ENCODE peak calls at places on chromosomes 2 and 18, in five cellular contexts. D is H9, C is H1, Y is neuronal stem cell, V is mesenchymal stem cell. T is an unnamed sample.

GRCh38 chr2:75560768-75561565 is at the start of gene EVA1A:
- DNase-seq in D (peak), C (peak), Y (peak), V (peak), T (peak)

GRCh38 chr18:36128907-36129299 is 237 bp downstream of the SLC39A6 start:
- DNase-seq in D (no peak), C (no peak), Y (no peak), V (no peak), T (no peak)

GRCh38 chr2:192195548-192196418 is 1.1 kb upstream of the TMEFF2 start:
- DNase-seq in D (peak), C (no peak), Y (peak), V (peak), T (peak)

GRCh38 chr18:56542488-56542887 is 95.9 kb downstream of the TXNL1 start:
- DNase-seq in D (no peak), C (no peak), Y (no peak), V (no peak), T (no peak)

GRCh38 chr18:57837917-57838548 is 34.9 kb upstream of the ATP8B1 start:
- DNase-seq in D (no peak), C (no peak), Y (no peak), V (no peak), T (no peak)

GRCh38 chr2:6139916-6140315 is 447.7 kb downstream of the SOX11 start:
- DNase-seq in D (no peak), C (no peak), Y (no peak), V (no peak), T (no peak)

GRCh38 chr18:55314031-55314430 is 274.0 kb downstream of the TCF4 start:
- DNase-seq in D (no peak), C (no peak), Y (no peak), V (no peak), T (no peak)

GRCh38 chr2:74105413-74105812 is 42.3 kb downstream of the BOLA3 start:
- DNase-seq in D (peak), C (no peak), Y (no peak), V (no peak), T (no peak)

GRCh38 chr2:166417669-166418068 is 41.9 kb upstream of the SCN9A start:
- DNase-seq in D (no peak), C (no peak), Y (no peak), V (peak), T (no peak)

GRCh38 chr2:215784371-215784783 is 229.0 kb downstream of the MREG start:
- DNase-seq in D (no peak), C (no peak), Y (no peak), V (peak), T (peak)

GRCh38 chr2:11405599-11406491 is 60.1 kb downstream of the E2F6 start:
- DNase-seq in D (no peak), C (no peak), Y (no peak), V (no peak), T (no peak)

GRCh38 chr2:2762166-2762897 is 431.3 kb upstream of the MYT1L start:
- DNase-seq in D (no peak), C (no peak), Y (no peak), V (no peak), T (no peak)

GRCh38 chr2:8039732-8040131 is 642.1 kb upstream of the ID2 start:
- DNase-seq in D (no peak), C (no peak), Y (no peak), V (no peak), T (no peak)

GRCh38 chr2:241897231-241897916 is 27.8 kb downstream of the RTP5 start:
- DNase-seq in D (peak), C (no peak), Y (no peak), V (no peak), T (no peak)

GRCh38 chr2:226705133-226705886 is 94.3 kb downstream of the IRS1 start:
- DNase-seq in D (no peak), C (no peak), Y (no peak), V (no peak), T (no peak)

GRCh38 chr2:165902929-165903328 is 50.6 kb downstream of the TTC21B start:
- DNase-seq in D (no peak), C (no peak), Y (no peak), V (peak), T (no peak)

GRCh38 chr2:237296756-237297155 is 117.2 kb downstream of the COL6A3 start:
- DNase-seq in D (no peak), C (no peak), Y (no peak), V (peak), T (no peak)
- H3K27ac ChIP-seq in D (no peak), C (no peak), Y (no peak), V (peak), T (peak)

DNA sequence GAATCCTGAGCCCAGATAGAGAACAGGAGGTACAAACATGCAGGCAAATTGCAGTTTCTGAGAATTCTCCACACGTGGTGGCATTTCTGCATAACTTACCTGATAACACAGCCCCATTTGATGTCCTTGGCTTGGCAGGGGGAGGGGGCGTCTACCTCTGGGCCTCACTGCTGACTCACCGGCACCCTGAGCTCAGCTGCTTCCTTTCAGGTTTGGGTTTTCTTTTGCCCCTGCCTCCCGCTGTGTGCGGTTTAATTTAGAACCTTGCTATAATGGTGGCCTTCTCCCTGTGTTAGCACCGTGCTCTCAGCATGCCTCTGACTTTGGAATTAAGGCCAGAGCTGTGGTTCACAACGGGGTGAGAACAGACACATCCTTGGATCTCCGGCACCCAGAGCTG is 4.4 kb downstream of the CTIF start:
- DNase-seq in D (peak), C (no peak), Y (no peak), V (no peak), T (no peak)
- H2BK12ac ChIP-seq in D (no peak), C (peak), Y (no peak), V (no peak), T (peak)

GRCh38 chr18:74289137-74289536 is 2.6 kb downstream of the CYB5A start:
- DNase-seq in D (no peak), C (no peak), Y (no peak), V (peak), T (peak)
- H2BK5ac ChIP-seq in D (no peak), C (peak), Y (no peak), V (no peak), T (no peak)

DNA sequence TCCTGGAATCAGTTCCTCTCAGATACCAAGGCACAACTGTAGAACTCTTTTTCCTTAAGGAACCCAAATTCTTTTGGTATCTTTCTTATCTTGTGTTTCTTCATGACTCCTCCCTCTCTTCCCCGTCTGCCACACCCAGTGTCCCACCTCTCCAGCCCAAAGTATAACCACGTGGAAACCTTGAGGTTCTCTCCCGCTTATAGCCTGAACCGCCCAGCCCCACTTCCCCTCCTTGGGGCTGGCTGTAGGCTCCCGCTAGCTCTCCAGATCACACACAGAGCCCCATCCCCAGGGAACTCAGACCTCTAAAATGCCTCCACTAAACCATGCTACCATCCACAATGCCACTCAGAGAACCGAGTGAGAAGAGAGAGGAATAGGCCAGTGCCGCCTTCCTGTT is 87.5 kb downstream of the MAPRE2 start:
- DNase-seq in D (no peak), C (no peak), Y (no peak), V (no peak), T (no peak)
- H3K27ac ChIP-seq in D (no peak), C (no peak), Y (no peak), V (no peak), T (no peak)

GRCh38 chr2:214130115-214130514 is 280.7 kb upstream of the VWC2L start:
- DNase-seq in D (no peak), C (no peak), Y (no peak), V (no peak), T (no peak)

GRCh38 chr2:214127178-214127970 is 283.5 kb upstream of the VWC2L start:
- DNase-seq in D (no peak), C (no peak), Y (no peak), V (peak), T (no peak)

GRCh38 chr2:214126135-214126534 is 284.7 kb upstream of the VWC2L start:
- DNase-seq in D (no peak), C (no peak), Y (no peak), V (peak), T (no peak)

DNA sequence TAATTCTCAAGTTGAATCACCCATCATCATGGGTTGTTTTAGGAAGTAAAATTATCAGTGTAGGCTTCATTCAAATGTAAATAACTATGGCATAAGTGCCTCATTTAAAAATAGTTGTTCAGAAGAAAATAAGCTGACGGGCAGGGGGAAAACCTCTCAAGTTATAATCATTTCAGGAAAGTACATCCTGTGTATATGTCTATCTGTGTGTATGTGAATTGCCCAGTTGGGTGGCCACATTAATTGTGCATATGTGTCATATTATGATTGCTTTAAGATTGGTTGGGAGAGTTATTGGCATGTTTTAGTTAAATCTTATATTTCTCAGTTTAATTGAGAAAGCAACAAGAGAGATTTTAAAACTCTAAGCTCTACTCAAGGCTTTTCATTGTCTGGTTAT is 282.8 kb upstream of the VWC2L start:
- DNase-seq in D (no peak), C (no peak), Y (no peak), V (no peak), T (no peak)
- H2BK12ac ChIP-seq in D (no peak), C (no peak), Y (no peak), V (no peak), T (no peak)

DNA sequence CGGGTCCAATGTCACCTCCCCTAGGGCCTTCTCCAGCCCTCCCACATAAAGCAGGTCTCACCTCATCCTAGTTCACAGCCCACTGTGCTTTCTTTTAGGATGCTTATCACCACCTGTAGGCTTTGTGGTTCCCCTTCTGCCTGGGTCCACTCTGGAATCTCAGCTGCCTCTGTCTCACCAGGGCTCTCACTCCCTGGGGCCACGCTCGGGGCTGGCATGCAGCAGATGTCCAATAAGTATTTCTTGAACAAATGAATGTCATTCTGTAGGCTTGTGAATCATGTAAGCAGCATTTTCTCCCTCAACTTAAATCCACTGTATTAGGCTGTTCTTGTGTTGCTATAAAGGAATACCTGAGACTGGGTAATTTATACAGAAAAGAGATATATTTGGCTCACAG is 4.3 kb upstream of the SH3BP4 start:
- DNase-seq in D (no peak), C (no peak), Y (no peak), V (no peak), T (peak)
- H2BK5ac ChIP-seq in D (no peak), C (no peak), Y (no peak), V (no peak), T (no peak)

DNA sequence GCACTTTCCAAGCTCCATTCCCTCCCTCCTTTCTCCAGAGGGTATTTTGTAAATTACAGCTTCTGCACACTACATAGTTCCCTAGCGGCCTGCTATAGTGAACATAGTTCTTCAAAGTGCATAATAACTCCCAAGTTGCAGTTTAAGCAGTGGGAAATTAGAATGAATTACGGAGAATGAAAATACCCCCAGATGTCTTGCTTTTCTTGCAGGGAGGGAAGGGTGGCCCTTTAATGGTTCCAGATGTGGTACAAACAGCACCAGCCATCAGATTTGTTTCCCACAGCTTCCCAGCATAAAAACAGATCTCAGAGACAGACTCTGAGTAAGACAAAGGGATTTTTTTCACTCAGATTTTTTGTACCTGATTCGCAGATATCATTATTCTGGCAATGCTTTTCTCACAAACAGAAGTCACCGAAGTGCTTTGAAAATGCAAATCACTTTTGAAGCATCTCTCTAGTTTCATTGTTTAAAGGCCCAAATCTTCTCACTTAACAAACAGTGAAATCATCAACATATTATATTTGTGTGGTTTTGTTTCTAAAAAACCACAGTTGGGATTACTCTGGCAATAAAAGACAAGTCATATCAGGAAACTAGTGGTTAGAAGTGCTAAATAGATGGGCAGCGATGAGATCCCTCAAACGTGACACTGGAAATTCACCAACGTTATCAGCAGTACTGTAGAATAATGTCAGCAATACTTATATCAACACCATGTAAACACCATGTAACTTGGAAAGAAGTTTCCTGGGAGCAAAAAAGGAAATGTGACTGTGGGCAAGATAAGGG is 893.7 kb downstream of the SUCLG1 start:
- DNase-seq in D (no peak), C (no peak), Y (no peak), V (no peak), T (no peak)
- H3K27ac ChIP-seq in D (no peak), C (no peak), Y (no peak), V (no peak), T (no peak)

DNA sequence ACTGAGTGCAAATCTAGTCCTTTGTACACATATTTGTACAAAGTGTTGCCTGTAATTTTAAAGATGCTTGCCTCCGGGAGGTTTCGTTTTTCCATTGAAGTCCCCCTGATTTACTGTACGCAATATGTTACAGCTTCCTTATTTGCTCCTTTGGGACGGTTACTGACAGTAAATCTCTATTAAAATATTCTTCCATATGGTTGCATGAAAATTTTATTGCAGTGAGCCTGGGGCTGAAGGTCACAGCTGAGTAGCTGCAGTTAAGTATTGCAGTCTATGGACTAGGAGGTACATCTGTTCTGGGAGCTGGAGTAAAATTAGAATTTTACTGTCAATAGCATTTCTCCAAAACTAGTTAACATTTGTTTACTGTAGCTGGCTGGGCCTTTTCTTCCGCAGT is 119.2 kb downstream of the ETAA1 start:
- DNase-seq in D (no peak), C (no peak), Y (no peak), V (no peak), T (no peak)
- H2BK12ac ChIP-seq in D (no peak), C (no peak), Y (no peak), V (no peak), T (no peak)

T was measured in trophoblast cell.